ENCODE peak calls at places on chromosomes 1 and 21, in nine cellular contexts. One of them, this sample, is unnamed.
A peak's percentile ranks its signal among the peaks of the same experiment; 100 is the strongest.

GRCh38 chr21:37422382-37422781 is 55.8 kb downstream of the DYRK1A start:
- DNase-seq in A549: no peak
- DNase-seq in heart right ventricle: no peak
- DNase-seq in activated CD4-positive, CD25-positive, alpha-beta regulatory T cell: no peak
- DNase-seq in choroid plexus epithelial cell: no peak
- DNase-seq in upper lobe of right lung: no peak
- DNase-seq in lung microvascular endothelial cell: no peak
- DNase-seq in amniotic epithelial cell: no peak
- DNase-seq in breast epithelium: no peak
- DNase-seq in this sample: no peak

GRCh38 chr1:226349081-226349480 is 40.1 kb upstream of the LIN9 start:
- DNase-seq in lung microvascular endothelial cell: no peak
- DNase-seq in activated CD4-positive, CD25-positive, alpha-beta regulatory T cell: no peak
- DNase-seq in breast epithelium: no peak
- DNase-seq in amniotic epithelial cell: no peak
- DNase-seq in heart right ventricle: no peak
- DNase-seq in upper lobe of right lung: no peak
- DNase-seq in choroid plexus epithelial cell: no peak
- DNase-seq in A549: no peak
- DNase-seq in this sample: no peak

GRCh38 chr1:228180271-228180987 is 14.8 kb downstream of the IBA57 start:
- DNase-seq in activated CD4-positive, CD25-positive, alpha-beta regulatory T cell: no peak
- DNase-seq in amniotic epithelial cell: no peak
- DNase-seq in choroid plexus epithelial cell: peak; percentile 10
- DNase-seq in breast epithelium: no peak
- DNase-seq in A549: peak; percentile 43
- DNase-seq in lung microvascular endothelial cell: peak; percentile 33
- DNase-seq in heart right ventricle: no peak
- DNase-seq in upper lobe of right lung: no peak
- DNase-seq in this sample: no peak

GRCh38 chr1:26252718-26253117 is 18.7 kb downstream of the CEP85 start:
- DNase-seq in upper lobe of right lung: no peak
- DNase-seq in heart right ventricle: no peak
- DNase-seq in breast epithelium: no peak
- DNase-seq in lung microvascular endothelial cell: no peak
- DNase-seq in A549: no peak
- DNase-seq in amniotic epithelial cell: no peak
- DNase-seq in activated CD4-positive, CD25-positive, alpha-beta regulatory T cell: no peak
- DNase-seq in choroid plexus epithelial cell: no peak
- DNase-seq in this sample: no peak

GRCh38 chr1:29808141-29808995 is 572.0 kb downstream of the PTPRU start:
- DNase-seq in heart right ventricle: no peak
- DNase-seq in upper lobe of right lung: no peak
- DNase-seq in choroid plexus epithelial cell: no peak
- DNase-seq in breast epithelium: no peak
- DNase-seq in A549: no peak
- DNase-seq in amniotic epithelial cell: no peak
- DNase-seq in activated CD4-positive, CD25-positive, alpha-beta regulatory T cell: no peak
- DNase-seq in lung microvascular endothelial cell: no peak
- DNase-seq in this sample: no peak

GRCh38 chr1:30738040-30738441 is 14.7 kb upstream of the MATN1 start:
- DNase-seq in activated CD4-positive, CD25-positive, alpha-beta regulatory T cell: no peak
- DNase-seq in breast epithelium: no peak
- DNase-seq in amniotic epithelial cell: no peak
- DNase-seq in A549: no peak
- DNase-seq in upper lobe of right lung: no peak
- DNase-seq in heart right ventricle: no peak
- DNase-seq in lung microvascular endothelial cell: no peak
- DNase-seq in choroid plexus epithelial cell: no peak
- DNase-seq in this sample: no peak

GRCh38 chr1:239247299-239247698 is 139.1 kb upstream of the CHRM3 start:
- DNase-seq in breast epithelium: no peak
- DNase-seq in choroid plexus epithelial cell: peak; percentile 42
- DNase-seq in activated CD4-positive, CD25-positive, alpha-beta regulatory T cell: no peak
- DNase-seq in amniotic epithelial cell: peak; percentile 83
- DNase-seq in A549: no peak
- DNase-seq in heart right ventricle: no peak
- DNase-seq in upper lobe of right lung: no peak
- DNase-seq in lung microvascular endothelial cell: no peak
- DNase-seq in this sample: no peak

GRCh38 chr1:10772711-10773110 is 23.7 kb downstream of the CASZ1 start:
- DNase-seq in choroid plexus epithelial cell: no peak
- DNase-seq in activated CD4-positive, CD25-positive, alpha-beta regulatory T cell: no peak
- DNase-seq in A549: no peak
- DNase-seq in lung microvascular endothelial cell: no peak
- DNase-seq in amniotic epithelial cell: no peak
- DNase-seq in upper lobe of right lung: no peak
- DNase-seq in heart right ventricle: no peak
- DNase-seq in breast epithelium: no peak
- DNase-seq in this sample: no peak

GRCh38 chr1:160326393-160326792 is 16.7 kb downstream of the COPA start:
- DNase-seq in upper lobe of right lung: no peak
- DNase-seq in lung microvascular endothelial cell: no peak
- DNase-seq in heart right ventricle: no peak
- DNase-seq in breast epithelium: no peak
- DNase-seq in choroid plexus epithelial cell: no peak
- DNase-seq in A549: no peak
- DNase-seq in amniotic epithelial cell: no peak
- DNase-seq in activated CD4-positive, CD25-positive, alpha-beta regulatory T cell: no peak
- DNase-seq in this sample: no peak

GRCh38 chr1:109827466-109827865 is 63.7 kb upstream of the EPS8L3 start:
- DNase-seq in upper lobe of right lung: no peak
- DNase-seq in A549: no peak
- DNase-seq in activated CD4-positive, CD25-positive, alpha-beta regulatory T cell: no peak
- DNase-seq in heart right ventricle: no peak
- DNase-seq in amniotic epithelial cell: peak; percentile 60
- DNase-seq in breast epithelium: no peak
- DNase-seq in choroid plexus epithelial cell: no peak
- DNase-seq in lung microvascular endothelial cell: no peak
- DNase-seq in this sample: no peak

GRCh38 chr1:31541201-31541600 is 35.1 kb upstream of the TINAGL1 start:
- DNase-seq in choroid plexus epithelial cell: no peak
- DNase-seq in A549: no peak
- DNase-seq in lung microvascular endothelial cell: no peak
- DNase-seq in activated CD4-positive, CD25-positive, alpha-beta regulatory T cell: no peak
- DNase-seq in amniotic epithelial cell: no peak
- DNase-seq in heart right ventricle: no peak
- DNase-seq in upper lobe of right lung: no peak
- DNase-seq in breast epithelium: no peak
- DNase-seq in this sample: no peak

GRCh38 chr21:41973427-41973831 is 19.6 kb upstream of the C2CD2 start:
- DNase-seq in upper lobe of right lung: peak; percentile 58
- DNase-seq in A549: no peak
- DNase-seq in amniotic epithelial cell: no peak
- DNase-seq in activated CD4-positive, CD25-positive, alpha-beta regulatory T cell: no peak
- DNase-seq in choroid plexus epithelial cell: no peak
- DNase-seq in heart right ventricle: no peak
- DNase-seq in breast epithelium: peak; percentile 15
- DNase-seq in lung microvascular endothelial cell: no peak
- DNase-seq in this sample: no peak

GRCh38 chr21:40070871-40071270 is 203.6 kb downstream of the PCP4 start:
- DNase-seq in lung microvascular endothelial cell: no peak
- DNase-seq in choroid plexus epithelial cell: no peak
- DNase-seq in breast epithelium: no peak
- DNase-seq in activated CD4-positive, CD25-positive, alpha-beta regulatory T cell: no peak
- DNase-seq in upper lobe of right lung: no peak
- DNase-seq in A549: no peak
- DNase-seq in amniotic epithelial cell: no peak
- DNase-seq in heart right ventricle: no peak
- DNase-seq in this sample: no peak

GRCh38 chr1:171298696-171299095 is 15.3 kb upstream of the FMO4 start:
- DNase-seq in choroid plexus epithelial cell: no peak
- DNase-seq in A549: no peak
- DNase-seq in lung microvascular endothelial cell: no peak
- DNase-seq in upper lobe of right lung: no peak
- DNase-seq in activated CD4-positive, CD25-positive, alpha-beta regulatory T cell: no peak
- DNase-seq in breast epithelium: no peak
- DNase-seq in amniotic epithelial cell: no peak
- DNase-seq in heart right ventricle: no peak
- DNase-seq in this sample: no peak

GRCh38 chr1:229138066-229138465 is 132.8 kb upstream of the RAB4A start:
- DNase-seq in breast epithelium: no peak
- DNase-seq in activated CD4-positive, CD25-positive, alpha-beta regulatory T cell: no peak
- DNase-seq in amniotic epithelial cell: peak; percentile 46
- DNase-seq in choroid plexus epithelial cell: no peak
- DNase-seq in heart right ventricle: no peak
- DNase-seq in A549: no peak
- DNase-seq in upper lobe of right lung: no peak
- DNase-seq in lung microvascular endothelial cell: no peak
- DNase-seq in this sample: no peak

GRCh38 chr1:61609040-61609439 is 115.9 kb downstream of the TM2D1 start:
- DNase-seq in A549: no peak
- DNase-seq in breast epithelium: no peak
- DNase-seq in amniotic epithelial cell: no peak
- DNase-seq in lung microvascular endothelial cell: no peak
- DNase-seq in upper lobe of right lung: no peak
- DNase-seq in heart right ventricle: no peak
- DNase-seq in activated CD4-positive, CD25-positive, alpha-beta regulatory T cell: no peak
- DNase-seq in choroid plexus epithelial cell: no peak
- DNase-seq in this sample: no peak

GRCh38 chr1:112527266-112528010 is 18.7 kb downstream of the WNT2B start:
- DNase-seq in upper lobe of right lung: no peak
- DNase-seq in activated CD4-positive, CD25-positive, alpha-beta regulatory T cell: no peak
- DNase-seq in A549: no peak
- DNase-seq in breast epithelium: no peak
- DNase-seq in heart right ventricle: no peak
- DNase-seq in choroid plexus epithelial cell: peak; percentile 96
- DNase-seq in amniotic epithelial cell: peak; percentile 69
- DNase-seq in lung microvascular endothelial cell: no peak
- DNase-seq in this sample: no peak

GRCh38 chr1:201063190-201063544 is 39.7 kb upstream of the KIF21B start:
- DNase-seq in amniotic epithelial cell: no peak
- DNase-seq in choroid plexus epithelial cell: no peak
- DNase-seq in lung microvascular endothelial cell: no peak
- DNase-seq in breast epithelium: no peak
- DNase-seq in activated CD4-positive, CD25-positive, alpha-beta regulatory T cell: no peak
- DNase-seq in A549: no peak
- DNase-seq in heart right ventricle: no peak
- DNase-seq in upper lobe of right lung: no peak
- DNase-seq in this sample: no peak

GRCh38 chr1:228372183-228373003 is 34.2 kb downstream of the TRIM11 start:
- DNase-seq in A549: no peak
- DNase-seq in heart right ventricle: no peak
- DNase-seq in amniotic epithelial cell: no peak
- DNase-seq in lung microvascular endothelial cell: no peak
- DNase-seq in breast epithelium: no peak
- DNase-seq in choroid plexus epithelial cell: no peak
- DNase-seq in upper lobe of right lung: peak; percentile 70
- DNase-seq in activated CD4-positive, CD25-positive, alpha-beta regulatory T cell: no peak
- DNase-seq in this sample: no peak

GRCh38 chr1:22120469-22120790 is 22.5 kb downstream of the WNT4 start:
- DNase-seq in activated CD4-positive, CD25-positive, alpha-beta regulatory T cell: no peak
- DNase-seq in A549: no peak
- DNase-seq in heart right ventricle: no peak
- DNase-seq in amniotic epithelial cell: no peak
- DNase-seq in breast epithelium: no peak
- DNase-seq in upper lobe of right lung: no peak
- DNase-seq in choroid plexus epithelial cell: no peak
- DNase-seq in lung microvascular endothelial cell: no peak
- DNase-seq in this sample: no peak

GRCh38 chr1:166343276-166343675 is 176.5 kb upstream of the FAM78B start:
- DNase-seq in activated CD4-positive, CD25-positive, alpha-beta regulatory T cell: no peak
- DNase-seq in heart right ventricle: no peak
- DNase-seq in choroid plexus epithelial cell: no peak
- DNase-seq in upper lobe of right lung: no peak
- DNase-seq in breast epithelium: no peak
- DNase-seq in lung microvascular endothelial cell: no peak
- DNase-seq in amniotic epithelial cell: no peak
- DNase-seq in A549: no peak
- DNase-seq in this sample: no peak

GRCh38 chr1:7299329-7299799 is 471.7 kb upstream of the VAMP3 start:
- DNase-seq in A549: peak; percentile 96
- DNase-seq in lung microvascular endothelial cell: peak; percentile 11
- DNase-seq in activated CD4-positive, CD25-positive, alpha-beta regulatory T cell: no peak
- DNase-seq in upper lobe of right lung: no peak
- DNase-seq in heart right ventricle: peak; percentile 56
- DNase-seq in breast epithelium: peak; percentile 30
- DNase-seq in choroid plexus epithelial cell: peak; percentile 99
- DNase-seq in amniotic epithelial cell: peak; percentile 99
- DNase-seq in this sample: no peak

GRCh38 chr1:150548632-150549495 is at the start of gene ADAMTSL4:
- DNase-seq in lung microvascular endothelial cell: peak; percentile 58
- DNase-seq in activated CD4-positive, CD25-positive, alpha-beta regulatory T cell: no peak
- DNase-seq in amniotic epithelial cell: peak; percentile 76
- DNase-seq in heart right ventricle: no peak
- DNase-seq in breast epithelium: no peak
- DNase-seq in A549: peak; percentile 80
- DNase-seq in upper lobe of right lung: peak; percentile 88
- DNase-seq in choroid plexus epithelial cell: peak; percentile 78
- DNase-seq in this sample: no peak

GRCh38 chr1:205449750-205450443 is 5.9 kb downstream of the BLACAT1 start:
- DNase-seq in amniotic epithelial cell: peak; percentile 62
- DNase-seq in upper lobe of right lung: peak; percentile 92
- DNase-seq in heart right ventricle: no peak
- DNase-seq in choroid plexus epithelial cell: peak; percentile 39
- DNase-seq in breast epithelium: peak; percentile 87
- DNase-seq in A549: peak; percentile 35
- DNase-seq in lung microvascular endothelial cell: no peak
- DNase-seq in activated CD4-positive, CD25-positive, alpha-beta regulatory T cell: peak; percentile 8
- DNase-seq in this sample: no peak

GRCh38 chr1:25573961-25574360 is 30.6 kb downstream of the LDLRAP1 start:
- DNase-seq in amniotic epithelial cell: no peak
- DNase-seq in A549: no peak
- DNase-seq in activated CD4-positive, CD25-positive, alpha-beta regulatory T cell: no peak
- DNase-seq in heart right ventricle: no peak
- DNase-seq in choroid plexus epithelial cell: no peak
- DNase-seq in lung microvascular endothelial cell: no peak
- DNase-seq in upper lobe of right lung: no peak
- DNase-seq in breast epithelium: no peak
- DNase-seq in this sample: no peak